ENCODE peak calls at places on chromosomes 16 and 17, in nine cellular contexts. F is MM.1S; K is lung; Q is vagina; W is left lung; Y is CD8-positive, alpha-beta T cell; L is kidney; N is thoracic aorta; U is lower lobe of right lung. I is an unnamed sample.
A peak's percentile ranks its signal among the peaks of the same experiment; 100 is the strongest.

GRCh38 chr16:50708373-50709060 is 15.1 kb downstream of the NOD2 start:
- DNase-seq in N (no peak), K (no peak), W (no peak), Q (no peak), Y (no peak), U (peak; percentile 60), F (no peak), L (no peak), I (no peak)

GRCh38 chr17:35900693-35901487 is 20.7 kb upstream of the CCL5 start:
- DNase-seq in Y (peak; percentile 39), L (no peak), Q (no peak), W (no peak), N (no peak), K (no peak), U (no peak), F (no peak), I (no peak)

GRCh38 chr16:67661864-67662652 is 1.3 kb downstream of the PARD6A start:
- DNase-seq in W (no peak), N (no peak), L (peak; percentile 77), K (no peak), F (no peak), Y (no peak), Q (no peak), U (no peak), I (no peak)

GRCh38 chr16:21194771-21195301 is 16.5 kb downstream of the ZP2 start:
- DNase-seq in K (no peak), Q (no peak), U (no peak), Y (no peak), W (no peak), N (no peak), L (no peak), F (no peak), I (no peak)

GRCh38 chr16:27448531-27449433 is 46.8 kb downstream of the IL21R start:
- DNase-seq in N (no peak), Q (no peak), U (no peak), L (no peak), F (no peak), W (no peak), K (no peak), Y (no peak), I (no peak)

GRCh38 chr16:7211781-7212180 is 120.9 kb upstream of the RBFOX1 start:
- DNase-seq in W (no peak), K (no peak), F (no peak), Y (no peak), U (no peak), Q (no peak), L (no peak), N (no peak), I (no peak)

GRCh38 chr17:66386789-66387351 is 84.5 kb downstream of the PRKCA start:
- DNase-seq in L (no peak), F (no peak), U (no peak), Q (no peak), W (no peak), N (no peak), K (no peak), Y (no peak), I (no peak)

GRCh38 chr17:7882068-7882467 is 6.5 kb upstream of the CHD3 start:
- DNase-seq in W (no peak), Y (no peak), Q (peak; percentile 79), K (no peak), L (no peak), F (no peak), N (no peak), U (no peak), I (no peak)

GRCh38 chr16:81311762-81312161 is 3.0 kb upstream of the GAN start:
- DNase-seq in Y (no peak), N (no peak), F (no peak), L (no peak), Q (no peak), K (no peak), W (no peak), U (no peak), I (no peak)

GRCh38 chr16:28098171-28098958 is 34.9 kb upstream of the GSG1L start:
- DNase-seq in F (no peak), W (peak; percentile 2), N (no peak), Q (no peak), K (no peak), Y (no peak), U (peak; percentile 41), L (peak; percentile 63), I (no peak)

GRCh38 chr16:67987460-67988160 is 7.3 kb upstream of the DPEP3 start:
- DNase-seq in N (no peak), W (no peak), F (no peak), Q (no peak), K (no peak), Y (no peak), L (no peak), U (no peak), I (no peak)

GRCh38 chr16:28125592-28125991 is 62.1 kb upstream of the GSG1L start:
- DNase-seq in Y (no peak), U (no peak), Q (no peak), F (no peak), W (no peak), L (no peak), K (no peak), N (no peak), I (no peak)

GRCh38 chr17:46818319-46818928 is at the start of gene WNT3:
- DNase-seq in U (peak; percentile 51), K (no peak), L (no peak), Y (peak; percentile 57), Q (no peak), F (no peak), N (no peak), W (no peak), I (no peak)

GRCh38 chr17:37821025-37821713 is 76.3 kb upstream of the HNF1B start:
- DNase-seq in F (peak; percentile 52), K (no peak), Q (no peak), L (no peak), U (no peak), N (no peak), W (no peak), Y (no peak), I (no peak)

GRCh38 chr17:1259910-1260389 is 10.3 kb upstream of the BHLHA9 start:
- DNase-seq in Q (no peak), K (no peak), W (no peak), N (no peak), F (no peak), U (no peak), L (no peak), Y (no peak), I (no peak)

GRCh38 chr17:66691644-66692500 is 143.0 kb upstream of the CACNG5 start:
- DNase-seq in F (no peak), K (no peak), Q (peak; percentile 58), L (no peak), W (no peak), N (no peak), U (peak; percentile 57), Y (no peak), I (no peak)

GRCh38 chr17:34740516-34740915 is 161.1 kb downstream of the TMEM132E start:
- DNase-seq in N (no peak), Q (no peak), W (no peak), L (no peak), K (no peak), F (no peak), Y (no peak), U (no peak), I (no peak)

GRCh38 chr16:17633146-17633966 is 162.6 kb upstream of the XYLT1 start:
- DNase-seq in F (no peak), N (no peak), K (no peak), Y (no peak), W (no peak), L (no peak), Q (no peak), U (no peak), I (no peak)

GRCh38 chr16:80029381-80029630 is 428.8 kb upstream of the MAF start:
- DNase-seq in K (no peak), U (no peak), N (no peak), Y (no peak), L (no peak), Q (no peak), F (no peak), W (no peak), I (no peak)

GRCh38 chr17:60599620-60600489 is at the start of gene PPM1D:
- DNase-seq in W (peak; percentile 100), Q (peak; percentile 98), F (peak; percentile 99), U (peak; percentile 99), Y (peak; percentile 98), N (peak; percentile 98), K (peak; percentile 99), L (peak; percentile 100), I (peak; percentile 100)
- TF ChIP-seq CTCF in W (peak; percentile 56), Q (no peak), F (no peak), U (no peak), Y (no peak), N (no peak), K (no peak), L (no peak), I (no peak)

GRCh38 chr16:49055824-49056545 is 225.7 kb downstream of the CBLN1 start:
- DNase-seq in W (no peak), F (no peak), L (no peak), Y (no peak), U (no peak), N (no peak), K (no peak), Q (peak; percentile 54), I (no peak)
- H3K4me3 ChIP-seq in W (no peak overlapping the region), F (no peak overlapping the region), L (no peak overlapping the region), Y (no peak overlapping the region), U (no peak overlapping the region), N (no peak overlapping the region), K (no peak overlapping the region), Q (no peak overlapping the region), I (no peak overlapping the region)

GRCh38 chr16:84746875-84747274 is 47.1 kb downstream of the USP10 start:
- DNase-seq in F (no peak), K (no peak), U (no peak), N (no peak), W (no peak), Q (peak; percentile 64), L (no peak), Y (no peak), I (no peak)
- TF ChIP-seq CTCF in F (no peak), K (no peak), U (peak; percentile 16), N (peak; percentile 7), W (no peak), Q (no peak), L (no peak), Y (no peak), I (peak; percentile 21)

GRCh38 chr17:27985736-27986394 is 56.6 kb upstream of the NLK start:
- DNase-seq in Q (no peak), W (no peak), L (no peak), F (no peak), Y (no peak), N (no peak), U (no peak), K (no peak), I (peak; percentile 29)
- H3K4me3 ChIP-seq in Q (no peak overlapping the region), W (no peak overlapping the region), L (no peak overlapping the region), F (no peak overlapping the region), Y (no peak overlapping the region), N (no peak overlapping the region), U (no peak overlapping the region), K (no peak overlapping the region), I (no peak overlapping the region)

GRCh38 chr16:19281246-19281645 is 4.3 kb upstream of the CLEC19A start:
- DNase-seq in N (no peak), Y (no peak), F (no peak), W (no peak), K (no peak), Q (no peak), L (no peak), U (no peak), I (no peak)
- TF ChIP-seq CTCF in N (no peak), Y (no peak), F (no peak), W (no peak), K (no peak), Q (no peak), L (no peak), U (no peak), I (no peak)